ENCODE peak calls at places on chromosome 19, in six cellular contexts. M, S, C, E, R and P are unnamed samples. For H3K4me1, the result is how much of the 10 kb centered on the place peaks cover.

GRCh38 chr19:4075373-4075772 is 8.7 kb upstream of the ZBTB7A start:
- DNase-seq in M (no peak), S (no peak), C (no peak), E (no peak), R (no peak), P (no peak)

GRCh38 chr19:48815870-48816501 is 5.2 kb upstream of the BCAT2 start:
- DNase-seq in M (no peak), S (no peak), C (no peak), E (no peak), R (peak), P (no peak)

GRCh38 chr19:9850235-9850959 is 15.3 kb downstream of the PIN1 start:
- DNase-seq in M (no peak), S (no peak), C (no peak), E (no peak), R (no peak), P (no peak)

GRCh38 chr19:48239582-48240141 is 16.1 kb downstream of the CARD8 start:
- DNase-seq in M (no peak), S (no peak), C (no peak), E (no peak), R (no peak), P (no peak)

GRCh38 chr19:4523306-4524110 is 5.2 kb upstream of the PLIN4 start:
- DNase-seq in M (no peak), S (no peak), C (peak), E (peak), R (peak), P (no peak)

GRCh38 chr19:815079-815774 is 6.5 kb downstream of the PLPPR3 start:
- DNase-seq in M (no peak), S (no peak), C (no peak), E (no peak), R (no peak), P (no peak)

GRCh38 chr19:42010245-42011126 is 16.5 kb upstream of the ATP1A3 start:
- DNase-seq in M (no peak), S (no peak), C (no peak), E (no peak), R (no peak), P (no peak)

GRCh38 chr19:43471091-43471490 is 5.7 kb upstream of the LYPD3 start:
- DNase-seq in M (no peak), S (no peak), C (no peak), E (no peak), R (no peak), P (no peak)

GRCh38 chr19:17942582-17943283 is 9.9 kb downstream of the CCDC124 start:
- DNase-seq in M (no peak), S (no peak), C (no peak), E (no peak), R (no peak), P (no peak)

GRCh38 chr19:33690461-33691427 is 69.0 kb downstream of the CHST8 start:
- DNase-seq in M (no peak), S (no peak), C (peak), E (no peak), R (no peak), P (no peak)

GRCh38 chr19:2303209-2303798 is 4.7 kb downstream of the LINGO3 start:
- DNase-seq in M (no peak), S (no peak), C (peak), E (no peak), R (no peak), P (no peak)

GRCh38 chr19:383922-384800 is 24.8 kb downstream of the C2CD4C start:
- DNase-seq in M (peak), S (no peak), C (no peak), E (no peak), R (peak), P (no peak)

GRCh38 chr19:40144151-40144550 is 47.1 kb upstream of the MAP3K10 start:
- DNase-seq in M (no peak), S (no peak), C (no peak), E (no peak), R (no peak), P (peak)

GRCh38 chr19:38011426-38011825 is 104.4 kb downstream of the SIPA1L3 start:
- DNase-seq in M (no peak), S (no peak), C (no peak), E (no peak), R (no peak), P (no peak)

GRCh38 chr19:33294058-33294798 is 8.1 kb downstream of the CEBPA start:
- DNase-seq in M (no peak), S (no peak), C (peak), E (no peak), R (no peak), P (no peak)

GRCh38 chr19:31979949-31980670 is 365.3 kb upstream of the ZNF507 start:
- DNase-seq in M (no peak), S (no peak), C (peak), E (no peak), R (no peak), P (peak)

GRCh38 chr19:38596057-38596981 is 21.4 kb downstream of the MAP4K1 start:
- DNase-seq in M (no peak), S (no peak), C (no peak), E (peak), R (peak), P (no peak)

GRCh38 chr19:16023558-16023915 is 52.8 kb upstream of the TPM4 start:
- DNase-seq in M (peak), S (no peak), C (peak), E (no peak), R (no peak), P (no peak)

GRCh38 chr19:34213283-34213682 is 41.0 kb downstream of the LSM14A start:
- DNase-seq in M (no peak), S (no peak), C (no peak), E (no peak), R (no peak), P (no peak)

GRCh38 chr19:45306522-45307027 is 16.1 kb downstream of the CKM start:
- DNase-seq in M (no peak), S (no peak), C (no peak), E (no peak), R (no peak), P (no peak)

GRCh38 chr19:632228-633067 is 889 bp downstream of the POLRMT start:
- DNase-seq in M (no peak), S (no peak), C (no peak), E (no peak), R (no peak), P (no peak)

GRCh38 chr19:51002542-51003311 is 1.3 kb upstream of the KLK8 start:
- DNase-seq in M (peak), S (peak), C (peak), E (no peak), R (no peak), P (no peak)

GRCh38 chr19:13005253-13005652 is 10.0 kb downstream of the NFIX start:
- DNase-seq in M (no peak), S (no peak), C (no peak), E (no peak), R (no peak), P (no peak)

GRCh38 chr19:13007292-13008045 is 12.2 kb downstream of the NFIX start:
- DNase-seq in M (peak), S (no peak), C (peak), E (peak), R (peak), P (peak)

GRCh38 chr19:13005861-13006370 is 10.6 kb downstream of the NFIX start:
- DNase-seq in M (no peak), S (no peak), C (no peak), E (no peak), R (no peak), P (no peak)

GRCh38 chr19:13004273-13004672 is 9.0 kb downstream of the NFIX start:
- DNase-seq in M (no peak), S (no peak), C (peak), E (no peak), R (peak), P (no peak)

DNA sequence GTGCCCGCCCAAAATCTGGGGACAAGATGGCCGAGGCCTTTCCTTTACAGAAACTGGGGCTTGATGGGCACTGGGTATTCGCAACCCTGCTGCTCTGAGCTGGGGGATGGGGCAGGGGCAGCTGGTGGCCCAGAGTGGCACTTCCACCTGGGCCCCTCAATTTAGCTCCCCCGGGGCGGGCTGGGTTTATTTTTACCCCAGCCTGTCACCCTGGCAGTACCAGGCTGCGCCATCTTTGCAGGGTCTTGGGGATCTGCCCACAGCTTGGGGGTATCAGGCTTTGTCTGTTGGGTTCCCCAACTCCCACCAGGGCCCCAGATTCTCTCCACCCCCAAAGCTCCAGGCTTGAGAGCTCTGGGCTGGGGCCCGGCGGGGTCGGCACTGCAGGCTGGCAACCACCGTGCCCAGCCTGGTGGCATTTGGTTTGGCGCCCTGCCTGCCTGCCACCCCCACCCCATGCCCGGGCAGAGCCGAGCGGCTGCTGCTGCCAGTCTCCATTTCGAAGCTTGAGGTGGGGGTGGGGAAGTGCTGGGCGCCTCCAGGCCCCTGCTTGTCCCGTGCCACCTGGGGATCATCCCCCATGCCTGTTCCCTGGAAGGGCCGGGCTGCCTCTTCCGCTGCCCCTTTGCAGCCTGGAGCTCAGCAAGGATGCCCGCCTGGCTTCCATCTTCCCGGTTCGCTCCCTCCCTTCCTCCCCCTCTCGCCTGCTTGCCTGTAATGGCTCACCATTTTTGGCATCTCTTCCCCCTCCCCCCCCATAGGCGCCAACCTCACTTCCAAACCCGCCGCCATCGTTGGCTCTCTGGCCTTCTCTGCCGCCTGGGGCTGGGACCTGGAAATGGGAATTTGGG is 11.4 kb downstream of the NFIX start:
- DNase-seq in M (peak), S (no peak), C (peak), E (peak), R (peak), P (no peak)
- H3K4me1 ChIP-seq in M (half or more), S (under half), C (half or more), E (half or more), R (half or more), P (half or more)

DNA sequence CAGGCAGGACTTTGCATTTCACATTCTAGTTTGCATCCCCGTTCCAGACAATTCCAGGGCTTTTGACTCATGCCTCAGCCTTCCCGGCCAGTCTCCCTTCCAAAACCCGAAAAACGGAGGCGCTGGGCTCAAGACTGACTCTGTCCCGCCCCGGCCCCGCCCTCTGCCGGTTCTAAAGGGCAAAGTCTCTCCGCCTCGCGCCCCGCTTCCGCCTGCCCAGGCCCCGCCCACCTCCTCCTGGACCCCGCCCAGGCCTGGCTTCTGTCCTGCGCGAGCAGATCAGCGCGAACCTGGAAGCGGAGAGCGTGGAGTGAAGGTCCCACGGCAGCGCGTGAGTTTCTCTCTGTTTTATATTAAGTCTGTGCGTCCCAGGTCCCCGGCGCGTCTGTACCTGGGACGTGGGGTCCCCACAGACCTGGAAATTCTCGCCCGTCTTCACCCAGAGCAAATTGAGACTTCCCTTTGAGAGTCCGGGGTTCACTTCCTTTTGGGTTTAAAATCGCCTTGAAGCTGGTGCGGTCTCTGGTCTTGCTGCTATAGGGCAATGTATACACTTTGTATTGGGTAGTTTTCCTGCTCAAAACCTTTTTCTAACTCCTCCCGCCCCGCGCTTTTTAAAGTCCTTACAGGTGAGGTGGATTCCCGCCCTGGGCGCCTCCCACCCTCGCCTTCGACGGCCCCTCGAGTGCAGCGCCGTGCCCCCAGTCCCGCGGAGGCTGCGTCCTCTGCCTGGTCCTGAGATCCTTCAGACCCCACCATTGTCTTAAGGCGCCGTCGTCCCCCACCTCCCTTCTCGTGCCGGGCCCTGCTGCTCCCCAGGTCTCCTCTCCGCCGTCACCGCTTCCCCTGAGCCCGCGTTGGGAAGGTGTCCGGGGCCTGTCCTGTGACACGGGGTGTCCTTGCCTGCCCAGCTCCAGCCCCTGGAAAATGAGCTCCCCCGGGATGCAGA is 31.2 kb downstream of the ZNF701 start:
- DNase-seq in M (peak), S (peak), C (peak), E (peak), R (peak), P (peak)
- TF ChIP-seq EP300 in M (no peak), S (peak), C (no peak), E (no peak), R (no peak), P (no peak)

GRCh38 chr19:27742041-27742440 is 1470.9 kb downstream of the UQCRFS1 start:
- DNase-seq in M (no peak), S (no peak), C (no peak), E (no peak), R (no peak), P (no peak)
- TF ChIP-seq POLR2A in M (no peak), S (no peak), C (no peak), E (no peak), R (no peak), P (no peak)

DNA sequence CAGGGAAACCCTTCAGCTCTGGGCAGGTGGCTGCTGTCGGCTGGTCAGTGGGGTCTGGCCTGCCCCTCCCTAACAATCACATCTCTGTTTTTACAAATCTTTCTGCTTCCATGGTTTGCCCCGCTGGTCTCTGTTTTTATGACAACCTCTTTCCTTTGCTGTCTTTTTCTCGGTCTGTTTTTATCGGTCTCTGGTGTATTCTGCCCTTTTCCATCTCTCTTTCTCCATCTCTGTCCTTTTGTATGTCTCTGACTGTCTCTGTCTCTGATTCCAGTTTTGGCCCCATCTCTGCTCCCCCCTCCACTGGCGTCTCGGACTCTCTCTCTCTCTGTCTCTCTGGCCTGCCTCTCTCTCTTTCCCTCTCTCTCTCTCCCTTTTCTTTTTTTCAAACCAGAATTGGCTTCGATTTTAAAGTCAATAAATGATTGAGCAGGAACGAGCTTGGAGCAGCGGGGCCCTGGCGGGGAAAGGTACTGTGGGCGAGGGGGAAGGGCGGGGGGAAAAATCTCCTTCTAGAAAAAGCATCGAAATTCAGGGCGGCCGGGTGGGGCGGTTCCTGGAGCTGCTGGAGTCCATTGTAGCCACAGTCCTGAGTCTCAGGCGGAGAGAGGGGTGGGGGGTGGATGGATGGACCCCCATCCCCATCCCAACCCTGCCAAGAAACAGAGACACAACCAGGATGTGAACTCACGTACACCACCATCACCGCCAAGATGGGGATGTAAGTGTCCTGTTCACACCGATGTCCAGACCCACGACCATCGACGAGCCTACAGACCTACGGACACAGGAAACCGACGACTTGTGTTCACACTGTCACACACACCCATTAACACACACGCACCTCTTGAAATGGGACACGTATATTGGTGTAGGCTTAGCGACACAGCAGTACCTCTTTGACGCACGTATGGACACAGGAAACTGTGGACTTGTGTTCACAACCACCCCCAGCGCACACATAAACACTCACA is 3.0 kb downstream of the NFIX start:
- DNase-seq in M (no peak), S (no peak), C (no peak), E (peak), R (no peak), P (no peak)
- H3K4me1 ChIP-seq in M (half or more), S (under half), C (half or more), E (under half), R (half or more), P (under half)

DNA sequence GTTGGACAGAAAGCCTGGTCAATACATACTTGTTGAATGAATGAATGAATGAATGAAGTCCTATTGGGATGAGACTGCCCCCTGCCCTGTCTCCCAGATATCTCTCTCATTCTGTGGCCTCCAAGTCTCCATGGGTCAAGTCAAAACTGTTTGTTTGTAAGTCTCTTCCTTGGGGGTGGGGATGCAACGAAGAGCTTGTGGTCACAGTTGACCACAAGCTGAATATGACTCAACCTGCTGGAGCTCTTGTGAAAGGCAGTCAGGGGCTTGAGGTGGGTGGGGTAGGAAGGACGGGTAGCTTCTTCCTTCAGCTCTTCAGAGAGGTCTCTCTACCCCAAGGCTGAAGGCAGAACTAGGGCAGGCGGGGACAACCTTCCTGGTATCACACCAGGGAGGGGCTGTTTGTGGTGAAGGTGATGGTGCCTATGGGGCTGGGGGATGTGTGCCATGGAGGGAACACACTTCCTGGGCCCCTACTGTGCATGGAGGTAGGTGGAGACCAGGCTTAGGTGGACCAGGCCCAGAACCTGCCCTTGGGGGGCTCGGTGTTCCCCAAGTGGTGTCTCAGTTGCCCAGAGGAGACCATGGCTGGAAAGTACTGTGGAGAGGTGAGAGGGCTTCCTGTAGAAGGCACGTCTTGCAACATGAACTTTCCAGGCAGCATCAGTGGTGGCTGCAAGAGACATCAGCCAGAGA is 8.0 kb downstream of the MYO1F start:
- DNase-seq in M (no peak), S (no peak), C (peak), E (no peak), R (peak), P (no peak)
- TF ChIP-seq EP300 in M (no peak), S (peak), C (no peak), E (no peak), R (no peak), P (no peak)